ENCODE peak calls at places on chromosome 6, in ten cellular contexts. D is HS-5; A is type B pancreatic cell; Y is iPS DF 6.9; R is progenitor cell of endocrine pancreas; S is NCI-H774; U is NCI-H510A treated with DMSO at 0.1 percent for 48 hours; O is activated naive CD8-positive, alpha-beta T cell treated with anti-CD3 and anti-CD28 coated beads, Interleukin-2, amount 10 ng/mL, durations not matched to agents 7 days and 5 days; H is HCEC 1CT; W is small intestine. M is an unnamed sample.

GRCh38 chr6:79671605-79672266 is 40.6 kb downstream of the SH3BGRL2 start:
- DNase-seq in D (no peak), A (no peak), Y (no peak), R (no peak), S (peak), U (peak), O (peak), H (peak), W (peak), M (no peak)

GRCh38 chr6:14804001-14804401 is 441.9 kb upstream of the JARID2 start:
- DNase-seq in D (no peak), A (no peak), Y (no peak), R (no peak), S (no peak), U (no peak), O (no peak), H (no peak), W (no peak), M (no peak)

GRCh38 chr6:51161752-51162151 is 343.1 kb downstream of the TFAP2B start:
- DNase-seq in D (no peak), A (no peak), Y (no peak), R (no peak), S (no peak), U (no peak), O (no peak), H (no peak), W (no peak), M (no peak)

GRCh38 chr6:20186981-20187380 is 25.3 kb downstream of the MBOAT1 start:
- DNase-seq in D (no peak), A (no peak), Y (no peak), R (no peak), S (no peak), U (no peak), O (no peak), H (no peak), W (no peak), M (peak)

GRCh38 chr6:87887266-87887665 is 160.4 kb upstream of the SPACA1 start:
- DNase-seq in D (no peak), A (no peak), Y (no peak), R (no peak), S (no peak), U (no peak), O (no peak), H (no peak), W (no peak), M (no peak)

GRCh38 chr6:151475653-151476523 is 17.9 kb upstream of the CCDC170 start:
- DNase-seq in D (no peak), A (no peak), Y (no peak), R (no peak), S (peak), U (peak), O (no peak), H (peak), W (peak), M (no peak)

GRCh38 chr6:113632220-113632864 is 224.8 kb upstream of the MARCKS start:
- DNase-seq in D (peak), A (no peak), Y (no peak), R (no peak), S (no peak), U (no peak), O (no peak), H (peak), W (peak), M (peak)

GRCh38 chr6:167791780-167792478 is 34.8 kb upstream of the AFDN start:
- DNase-seq in D (no peak), A (peak), Y (no peak), R (no peak), S (no peak), U (no peak), O (no peak), H (no peak), W (no peak), M (no peak)

GRCh38 chr6:33428219-33428890 is 8.5 kb downstream of the SYNGAP1 start:
- DNase-seq in D (no peak), A (no peak), Y (no peak), R (no peak), S (no peak), U (peak), O (peak), H (peak), W (peak), M (no peak)

GRCh38 chr6:31170600-31170881 is at the start of gene POU5F1:
- DNase-seq in D (no peak), A (no peak), Y (no peak), R (no peak), S (no peak), U (no peak), O (no peak), H (no peak), W (no peak), M (no peak)

GRCh38 chr6:44960898-44961297 is 367.2 kb upstream of the RUNX2 start:
- DNase-seq in D (peak), A (no peak), Y (no peak), R (no peak), S (no peak), U (no peak), O (no peak), H (peak), W (peak), M (no peak)

GRCh38 chr6:33856655-33857054 is 52.9 kb upstream of the MLN start:
- DNase-seq in D (no peak), A (no peak), Y (no peak), R (no peak), S (no peak), U (no peak), O (peak), H (no peak), W (peak), M (no peak)

GRCh38 chr6:160679402-160679769 is 15.3 kb upstream of the LPA start:
- DNase-seq in D (no peak), A (peak), Y (peak), R (peak), S (no peak), U (no peak), O (no peak), H (no peak), W (no peak), M (no peak)

GRCh38 chr6:39819226-39819625 is 27.1 kb downstream of the DAAM2 start:
- DNase-seq in D (no peak), A (no peak), Y (no peak), R (no peak), S (no peak), U (no peak), O (no peak), H (no peak), W (no peak), M (no peak)

GRCh38 chr6:116571683-116572000 is 338 bp downstream of the RWDD1 start:
- DNase-seq in D (no peak), A (no peak), Y (no peak), R (no peak), S (no peak), U (no peak), O (no peak), H (no peak), W (no peak), M (no peak)

GRCh38 chr6:3887150-3887700 is 38.1 kb downstream of the FAM50B start:
- DNase-seq in D (no peak), A (no peak), Y (no peak), R (no peak), S (no peak), U (no peak), O (no peak), H (peak), W (peak), M (no peak)

GRCh38 chr6:128464790-128465189 is 55.6 kb downstream of the PTPRK start:
- DNase-seq in D (no peak), A (no peak), Y (no peak), R (no peak), S (peak), U (no peak), O (no peak), H (no peak), W (no peak), M (no peak)

GRCh38 chr6:33693186-33694158 is 18.0 kb downstream of the UQCC2 start:
- DNase-seq in D (no peak), A (no peak), Y (no peak), R (no peak), S (no peak), U (no peak), O (no peak), H (no peak), W (no peak), M (no peak)

GRCh38 chr6:112227411-112227810 is 27.0 kb downstream of the LAMA4 start:
- DNase-seq in D (no peak), A (no peak), Y (no peak), R (no peak), S (no peak), U (no peak), O (no peak), H (peak), W (no peak), M (no peak)

GRCh38 chr6:38370653-38371311 is 268.9 kb downstream of the BTBD9 start:
- DNase-seq in D (no peak), A (no peak), Y (no peak), R (no peak), S (no peak), U (no peak), O (no peak), H (no peak), W (no peak), M (no peak)

GRCh38 chr6:147040041-147040440 is 164.2 kb upstream of the STXBP5 start:
- DNase-seq in D (no peak), A (no peak), Y (no peak), R (no peak), S (no peak), U (no peak), O (no peak), H (peak), W (no peak), M (peak)

GRCh38 chr6:28489366-28490190 is 26.0 kb downstream of the GPX6 start:
- DNase-seq in D (peak), A (peak), Y (peak), R (peak), S (peak), U (no peak), O (peak), H (peak), W (no peak), M (peak)

GRCh38 chr6:68718379-68719073 is 83.4 kb downstream of the ADGRB3 start:
- DNase-seq in D (peak), A (no peak), Y (no peak), R (no peak), S (peak), U (peak), O (no peak), H (peak), W (no peak), M (no peak)

GRCh38 chr6:96749891-96750290 is 87.4 kb downstream of the GPR63 start:
- DNase-seq in D (no peak), A (no peak), Y (no peak), R (no peak), S (no peak), U (no peak), O (no peak), H (no peak), W (no peak), M (no peak)

GRCh38 chr6:33963351-33963750 is 159.5 kb upstream of the MLN start:
- DNase-seq in D (no peak), A (peak), Y (no peak), R (no peak), S (no peak), U (no peak), O (no peak), H (no peak), W (no peak), M (no peak)

GRCh38 chr6:2055143-2055542 is 190.3 kb downstream of the GMDS start:
- DNase-seq in D (no peak), A (no peak), Y (no peak), R (no peak), S (no peak), U (no peak), O (no peak), H (no peak), W (no peak), M (no peak)

GRCh38 chr6:36357872-36358234 is 21.2 kb upstream of the BNIP5 start:
- DNase-seq in D (no peak), A (no peak), Y (no peak), R (no peak), S (no peak), U (no peak), O (no peak), H (no peak), W (peak), M (no peak)

GRCh38 chr6:34015576-34015975 is 130.3 kb downstream of the GRM4 start:
- DNase-seq in D (no peak), A (no peak), Y (peak), R (no peak), S (no peak), U (no peak), O (no peak), H (no peak), W (no peak), M (no peak)

GRCh38 chr6:9890469-9890868 is 524.4 kb downstream of the TFAP2A start:
- DNase-seq in D (no peak), A (no peak), Y (no peak), R (no peak), S (no peak), U (no peak), O (no peak), H (no peak), W (no peak), M (no peak)

GRCh38 chr6:70108230-70108629 is 194.7 kb downstream of the COL9A1 start:
- DNase-seq in D (no peak), A (no peak), Y (peak), R (no peak), S (peak), U (no peak), O (no peak), H (peak), W (peak), M (no peak)

GRCh38 chr6:140082867-140083297 is 708.4 kb upstream of the CITED2 start:
- DNase-seq in D (no peak), A (no peak), Y (no peak), R (no peak), S (no peak), U (no peak), O (no peak), H (peak), W (no peak), M (no peak)

GRCh38 chr6:122730775-122731386 is 48.6 kb upstream of the FABP7 start:
- DNase-seq in D (no peak), A (no peak), Y (no peak), R (no peak), S (peak), U (peak), O (no peak), H (peak), W (peak), M (peak)

GRCh38 chr6:15396808-15397207 is 150.9 kb downstream of the JARID2 start:
- DNase-seq in D (no peak), A (no peak), Y (no peak), R (no peak), S (no peak), U (no peak), O (no peak), H (no peak), W (peak), M (no peak)

GRCh38 chr6:118283759-118284158 is 264.3 kb upstream of the PLN start:
- DNase-seq in D (peak), A (no peak), Y (no peak), R (peak), S (peak), U (peak), O (no peak), H (peak), W (peak), M (no peak)

GRCh38 chr6:52508261-52508739 is 68.6 kb downstream of the TRAM2 start:
- DNase-seq in D (no peak), A (no peak), Y (no peak), R (no peak), S (no peak), U (no peak), O (no peak), H (no peak), W (no peak), M (no peak)

GRCh38 chr6:84707161-84707560 is 57.2 kb downstream of the TBX18 start:
- DNase-seq in D (no peak), A (no peak), Y (no peak), R (no peak), S (no peak), U (no peak), O (no peak), H (no peak), W (no peak), M (no peak)

GRCh38 chr6:42268016-42268834 is 50.6 kb upstream of the MRPS10 start:
- DNase-seq in D (no peak), A (no peak), Y (no peak), R (no peak), S (no peak), U (no peak), O (no peak), H (no peak), W (no peak), M (no peak)